ENCODE peak calls at places on chromosomes 16 and 17, in nine cellular contexts. O is COR-L47, M is LoVo, K is AG08396, Y is left cardiac atrium, X is skeletal muscle cell, S is LHCN-M2, N is AG20443, Q is NCI-H1436. E is an unnamed sample.

GRCh38 chr16:89264800-89265550 is 47.5 kb downstream of the ZNF778 start:
- DNase-seq in Q (no peak), M (no peak), O (no peak), S (no peak), Y (no peak), K (no peak), N (no peak), X (no peak), E (no peak)

GRCh38 chr16:76854234-76854633 is 336.8 kb upstream of the MON1B start:
- DNase-seq in K (no peak), Q (no peak), X (no peak), S (no peak), O (peak), Y (no peak), N (no peak), M (no peak), E (no peak)

GRCh38 chr17:45841098-45841497 is 3.6 kb upstream of the SPPL2C start:
- DNase-seq in O (no peak), M (no peak), K (no peak), Y (no peak), X (no peak), N (no peak), Q (no peak), S (no peak), E (no peak)

GRCh38 chr17:15412606-15413005 is 54.8 kb downstream of the CDRT4 start:
- DNase-seq in K (no peak), Q (no peak), N (no peak), O (no peak), Y (no peak), X (no peak), S (peak), M (no peak), E (no peak)

GRCh38 chr16:22728167-22728836 is 85.7 kb upstream of the HS3ST2 start:
- DNase-seq in Q (no peak), M (no peak), Y (no peak), S (no peak), K (no peak), N (no peak), X (no peak), O (no peak), E (no peak)

GRCh38 chr17:35345926-35346771 is 27.3 kb downstream of the SLFN11 start:
- DNase-seq in N (peak), S (peak), Y (peak), O (no peak), Q (no peak), X (peak), M (no peak), K (peak), E (no peak)

GRCh38 chr16:27579086-27579980 is 29.4 kb downstream of the KATNIP start:
- DNase-seq in K (no peak), X (peak), S (peak), O (no peak), Q (no peak), M (no peak), N (no peak), Y (no peak), E (no peak)

GRCh38 chr17:50100921-50101345 is 5.8 kb downstream of the PDK2 start:
- DNase-seq in S (no peak), N (peak), Q (no peak), Y (no peak), O (no peak), M (no peak), X (no peak), K (no peak), E (no peak)

GRCh38 chr16:87784812-87785211 is 19.0 kb upstream of the KLHDC4 start:
- DNase-seq in N (peak), X (no peak), K (peak), S (no peak), O (no peak), Q (no peak), Y (no peak), M (no peak), E (no peak)

GRCh38 chr17:58734811-58735210 is 20.8 kb upstream of the PPM1E start:
- DNase-seq in M (no peak), Y (no peak), S (no peak), Q (no peak), X (no peak), O (no peak), N (no peak), K (no peak), E (no peak)

GRCh38 chr17:77437017-77437416 is 296.2 kb downstream of the SEC14L1 start:
- DNase-seq in X (peak), M (no peak), N (peak), K (peak), Q (no peak), Y (peak), S (peak), O (no peak), E (peak)

E was measured in NCI-H345.